ENCODE peak calls at places on chromosomes 11 and 22, in ten cellular contexts. One of them, this sample, is unnamed.
A peak's percentile ranks its signal among the peaks of the same experiment; 100 is the strongest.

GRCh38 chr11:2483426-2483825 is 38.6 kb downstream of the KCNQ1 start:
- DNase-seq in tibial artery: no peak
- DNase-seq in BE2C: no peak
- DNase-seq in thoracic aorta: no peak
- DNase-seq in gastrocnemius medialis: no peak
- DNase-seq in dorsolateral prefrontal cortex: no peak
- DNase-seq in PC-3: no peak
- DNase-seq in fibroblast of pulmonary artery: no peak
- DNase-seq in hepatocyte: no peak
- DNase-seq in mammary epithelial cell: no peak
- DNase-seq in this sample: no peak

GRCh38 chr11:113895367-113896155 is 9.0 kb upstream of the HTR3B start:
- DNase-seq in mammary epithelial cell: no peak
- DNase-seq in dorsolateral prefrontal cortex: no peak
- DNase-seq in PC-3: peak; percentile 53
- DNase-seq in thoracic aorta: no peak
- DNase-seq in tibial artery: no peak
- DNase-seq in BE2C: peak; percentile 70
- DNase-seq in fibroblast of pulmonary artery: no peak
- DNase-seq in hepatocyte: no peak
- DNase-seq in gastrocnemius medialis: peak; percentile 26
- DNase-seq in this sample: no peak

GRCh38 chr22:25536578-25536977 is 27.9 kb upstream of the GRK3 start:
- DNase-seq in tibial artery: no peak
- DNase-seq in mammary epithelial cell: no peak
- DNase-seq in PC-3: no peak
- DNase-seq in BE2C: no peak
- DNase-seq in thoracic aorta: no peak
- DNase-seq in gastrocnemius medialis: no peak
- DNase-seq in fibroblast of pulmonary artery: peak; percentile 23
- DNase-seq in dorsolateral prefrontal cortex: no peak
- DNase-seq in hepatocyte: no peak
- DNase-seq in this sample: no peak

GRCh38 chr11:1231396-1232327 is 8.8 kb downstream of the MUC5B start:
- DNase-seq in PC-3: no peak
- DNase-seq in mammary epithelial cell: no peak
- DNase-seq in gastrocnemius medialis: no peak
- DNase-seq in BE2C: peak; percentile 9
- DNase-seq in dorsolateral prefrontal cortex: no peak
- DNase-seq in thoracic aorta: no peak
- DNase-seq in tibial artery: peak; percentile 57
- DNase-seq in hepatocyte: no peak
- DNase-seq in fibroblast of pulmonary artery: no peak
- DNase-seq in this sample: peak; percentile 41

GRCh38 chr11:113677648-113678047 is 28.5 kb downstream of the TMPRSS5 start:
- DNase-seq in gastrocnemius medialis: no peak
- DNase-seq in BE2C: no peak
- DNase-seq in thoracic aorta: no peak
- DNase-seq in PC-3: no peak
- DNase-seq in hepatocyte: no peak
- DNase-seq in dorsolateral prefrontal cortex: no peak
- DNase-seq in tibial artery: no peak
- DNase-seq in fibroblast of pulmonary artery: no peak
- DNase-seq in mammary epithelial cell: no peak
- DNase-seq in this sample: no peak

GRCh38 chr11:110903830-110904229 is 191.6 kb upstream of the ARHGAP20 start:
- DNase-seq in BE2C: no peak
- DNase-seq in gastrocnemius medialis: no peak
- DNase-seq in thoracic aorta: no peak
- DNase-seq in mammary epithelial cell: no peak
- DNase-seq in tibial artery: no peak
- DNase-seq in dorsolateral prefrontal cortex: no peak
- DNase-seq in hepatocyte: peak; percentile 24
- DNase-seq in PC-3: peak; percentile 15
- DNase-seq in fibroblast of pulmonary artery: no peak
- DNase-seq in this sample: no peak

GRCh38 chr22:42243802-42244060 is 26.7 kb downstream of the TCF20 start:
- DNase-seq in dorsolateral prefrontal cortex: no peak
- DNase-seq in PC-3: no peak
- DNase-seq in fibroblast of pulmonary artery: no peak
- DNase-seq in tibial artery: no peak
- DNase-seq in thoracic aorta: no peak
- DNase-seq in mammary epithelial cell: no peak
- DNase-seq in BE2C: no peak
- DNase-seq in hepatocyte: no peak
- DNase-seq in gastrocnemius medialis: no peak
- DNase-seq in this sample: no peak

GRCh38 chr22:48382197-48382596 is 1445.5 kb downstream of the BRD1 start:
- DNase-seq in tibial artery: peak; percentile 43
- DNase-seq in mammary epithelial cell: no peak
- DNase-seq in hepatocyte: no peak
- DNase-seq in dorsolateral prefrontal cortex: no peak
- DNase-seq in gastrocnemius medialis: no peak
- DNase-seq in thoracic aorta: no peak
- DNase-seq in fibroblast of pulmonary artery: no peak
- DNase-seq in BE2C: no peak
- DNase-seq in PC-3: no peak
- DNase-seq in this sample: no peak

GRCh38 chr11:94518300-94518699 is 6.0 kb downstream of the C11orf97 start:
- DNase-seq in PC-3: no peak
- DNase-seq in gastrocnemius medialis: no peak
- DNase-seq in tibial artery: no peak
- DNase-seq in hepatocyte: no peak
- DNase-seq in BE2C: no peak
- DNase-seq in dorsolateral prefrontal cortex: no peak
- DNase-seq in mammary epithelial cell: no peak
- DNase-seq in thoracic aorta: no peak
- DNase-seq in fibroblast of pulmonary artery: no peak
- DNase-seq in this sample: no peak

GRCh38 chr11:94519478-94520084 is 7.3 kb downstream of the C11orf97 start:
- DNase-seq in gastrocnemius medialis: no peak
- DNase-seq in mammary epithelial cell: no peak
- DNase-seq in hepatocyte: peak; percentile 52
- DNase-seq in PC-3: peak; percentile 76
- DNase-seq in tibial artery: no peak
- DNase-seq in BE2C: no peak
- DNase-seq in thoracic aorta: no peak
- DNase-seq in dorsolateral prefrontal cortex: no peak
- DNase-seq in fibroblast of pulmonary artery: peak; percentile 59
- DNase-seq in this sample: no peak

GRCh38 chr11:94525933-94526332 is 13.7 kb downstream of the C11orf97 start:
- DNase-seq in fibroblast of pulmonary artery: peak; percentile 86
- DNase-seq in thoracic aorta: peak; percentile 11
- DNase-seq in tibial artery: no peak
- DNase-seq in dorsolateral prefrontal cortex: no peak
- DNase-seq in gastrocnemius medialis: no peak
- DNase-seq in mammary epithelial cell: peak; percentile 54
- DNase-seq in hepatocyte: peak; percentile 57
- DNase-seq in PC-3: peak; percentile 48
- DNase-seq in BE2C: no peak
- DNase-seq in this sample: peak; percentile 62

GRCh38 chr11:94524293-94524692 is 12.0 kb downstream of the C11orf97 start:
- DNase-seq in fibroblast of pulmonary artery: no peak
- DNase-seq in BE2C: no peak
- DNase-seq in PC-3: no peak
- DNase-seq in thoracic aorta: no peak
- DNase-seq in gastrocnemius medialis: no peak
- DNase-seq in hepatocyte: no peak
- DNase-seq in tibial artery: no peak
- DNase-seq in mammary epithelial cell: peak; percentile 34
- DNase-seq in dorsolateral prefrontal cortex: no peak
- DNase-seq in this sample: no peak

GRCh38 chr11:94521684-94522083 is 9.4 kb downstream of the C11orf97 start:
- DNase-seq in PC-3: peak; percentile 56
- DNase-seq in thoracic aorta: no peak
- DNase-seq in mammary epithelial cell: no peak
- DNase-seq in fibroblast of pulmonary artery: peak; percentile 37
- DNase-seq in gastrocnemius medialis: no peak
- DNase-seq in BE2C: no peak
- DNase-seq in hepatocyte: no peak
- DNase-seq in dorsolateral prefrontal cortex: no peak
- DNase-seq in tibial artery: no peak
- DNase-seq in this sample: no peak
- TF ChIP-seq CTCF in PC-3: peak; percentile 76
- TF ChIP-seq CTCF in thoracic aorta: peak; percentile 46
- TF ChIP-seq CTCF in mammary epithelial cell: peak; percentile 50
- TF ChIP-seq CTCF in fibroblast of pulmonary artery: peak; percentile 57
- TF ChIP-seq CTCF in gastrocnemius medialis: peak; percentile 13
- TF ChIP-seq CTCF in BE2C: peak; percentile 68
- TF ChIP-seq CTCF in hepatocyte: peak; percentile 33
- TF ChIP-seq CTCF in dorsolateral prefrontal cortex: peak; percentile 8
- TF ChIP-seq CTCF in tibial artery: peak; percentile 12
- TF ChIP-seq CTCF in this sample: peak; percentile 61

GRCh38 chr11:61734767-61735166 is 17.7 kb upstream of the MYRF start:
- DNase-seq in PC-3: no peak
- DNase-seq in thoracic aorta: no peak
- DNase-seq in gastrocnemius medialis: no peak
- DNase-seq in hepatocyte: no peak
- DNase-seq in dorsolateral prefrontal cortex: no peak
- DNase-seq in mammary epithelial cell: no peak
- DNase-seq in BE2C: no peak
- DNase-seq in fibroblast of pulmonary artery: no peak
- DNase-seq in tibial artery: no peak
- DNase-seq in this sample: no peak

GRCh38 chr11:61735391-61735790 is 17.0 kb upstream of the MYRF start:
- DNase-seq in tibial artery: no peak
- DNase-seq in mammary epithelial cell: no peak
- DNase-seq in gastrocnemius medialis: no peak
- DNase-seq in dorsolateral prefrontal cortex: no peak
- DNase-seq in fibroblast of pulmonary artery: no peak
- DNase-seq in BE2C: no peak
- DNase-seq in thoracic aorta: no peak
- DNase-seq in PC-3: no peak
- DNase-seq in hepatocyte: no peak
- DNase-seq in this sample: no peak

GRCh38 chr11:61737131-61737530 is 15.3 kb upstream of the MYRF start:
- DNase-seq in dorsolateral prefrontal cortex: no peak
- DNase-seq in thoracic aorta: no peak
- DNase-seq in tibial artery: no peak
- DNase-seq in gastrocnemius medialis: no peak
- DNase-seq in BE2C: no peak
- DNase-seq in mammary epithelial cell: no peak
- DNase-seq in fibroblast of pulmonary artery: no peak
- DNase-seq in hepatocyte: no peak
- DNase-seq in PC-3: no peak
- DNase-seq in this sample: no peak

GRCh38 chr11:61737636-61738386 is 14.6 kb upstream of the MYRF start:
- DNase-seq in fibroblast of pulmonary artery: no peak
- DNase-seq in thoracic aorta: no peak
- DNase-seq in PC-3: no peak
- DNase-seq in tibial artery: no peak
- DNase-seq in gastrocnemius medialis: no peak
- DNase-seq in dorsolateral prefrontal cortex: no peak
- DNase-seq in BE2C: no peak
- DNase-seq in hepatocyte: no peak
- DNase-seq in mammary epithelial cell: no peak
- DNase-seq in this sample: no peak

DNA sequence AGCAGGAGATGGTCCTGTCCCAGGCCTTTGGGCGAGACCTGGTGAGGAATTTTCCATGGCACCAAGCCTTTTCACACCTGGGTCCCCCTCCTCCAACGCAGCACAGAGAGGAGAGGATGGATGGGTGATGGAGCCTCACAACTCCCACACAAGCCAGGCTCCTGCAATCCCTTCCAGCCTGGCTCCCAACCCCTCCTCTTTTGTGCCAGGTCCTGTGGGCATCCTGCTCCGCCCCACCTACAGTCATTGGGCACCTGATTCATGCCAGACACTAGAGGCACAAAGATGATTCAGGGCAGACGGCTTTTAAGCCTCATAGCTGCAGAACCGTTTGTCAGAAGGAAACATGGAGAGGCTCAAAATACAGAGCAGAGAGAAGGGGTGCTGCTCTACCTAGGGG is 16.1 kb upstream of the MYRF start:
- DNase-seq in hepatocyte: no peak
- DNase-seq in gastrocnemius medialis: no peak
- DNase-seq in fibroblast of pulmonary artery: no peak
- DNase-seq in PC-3: peak; percentile 56
- DNase-seq in thoracic aorta: no peak
- DNase-seq in mammary epithelial cell: peak; percentile 41
- DNase-seq in BE2C: no peak
- DNase-seq in tibial artery: no peak
- DNase-seq in dorsolateral prefrontal cortex: no peak
- DNase-seq in this sample: no peak
- TF ChIP-seq CTCF in hepatocyte: no peak
- TF ChIP-seq CTCF in gastrocnemius medialis: no peak
- TF ChIP-seq CTCF in fibroblast of pulmonary artery: no peak
- TF ChIP-seq CTCF in PC-3: no peak
- TF ChIP-seq CTCF in thoracic aorta: no peak
- TF ChIP-seq CTCF in mammary epithelial cell: no peak
- TF ChIP-seq CTCF in BE2C: no peak
- TF ChIP-seq CTCF in tibial artery: no peak
- TF ChIP-seq CTCF in dorsolateral prefrontal cortex: no peak
- TF ChIP-seq CTCF in this sample: no peak

DNA sequence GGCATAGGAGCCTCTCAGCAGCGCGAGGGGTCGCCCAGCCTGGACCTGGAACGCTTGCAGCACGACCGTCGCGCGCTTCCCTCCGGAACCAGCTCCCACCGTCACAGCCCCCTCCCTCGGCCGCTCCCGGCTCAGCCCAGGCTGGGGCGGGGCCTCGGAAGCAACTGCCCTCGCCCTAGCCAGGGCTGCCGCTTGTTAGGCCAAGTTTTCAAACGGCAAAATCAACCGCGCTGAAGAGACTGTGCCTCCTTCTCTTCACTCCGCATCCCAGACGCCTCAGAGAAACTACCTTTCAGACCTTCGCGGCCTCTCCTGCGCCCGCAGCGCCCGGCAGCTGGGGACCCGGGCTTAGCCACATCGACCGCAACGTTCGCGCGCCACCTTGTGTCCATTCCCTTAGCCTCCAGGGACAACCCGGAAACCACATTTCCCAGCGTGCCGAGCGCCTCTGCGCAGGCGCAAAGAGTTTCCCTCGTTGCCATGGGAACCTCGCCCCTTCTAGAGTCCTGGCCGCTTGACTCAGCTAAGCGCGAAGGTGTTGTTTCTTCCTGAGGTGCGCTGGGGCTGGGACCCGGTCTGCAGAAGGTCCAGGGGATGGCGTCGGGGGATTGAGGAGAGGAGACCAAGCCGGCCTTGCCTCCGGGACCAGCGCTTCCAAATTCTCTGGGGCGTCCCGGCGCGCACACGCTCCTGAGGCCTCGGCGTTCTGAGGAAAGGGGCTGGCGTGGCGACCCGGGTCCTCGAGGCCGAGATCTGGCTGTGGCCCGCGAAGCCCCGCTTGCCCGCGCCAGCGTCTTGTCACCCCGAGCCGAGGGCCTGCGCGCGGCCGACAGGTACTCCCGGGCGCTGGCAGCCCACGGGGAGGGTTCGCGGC is 14.3 kb downstream of the SSH3 start:
- DNase-seq in gastrocnemius medialis: peak; percentile 93
- DNase-seq in thoracic aorta: peak; percentile 85
- DNase-seq in PC-3: peak; percentile 100
- DNase-seq in dorsolateral prefrontal cortex: peak; percentile 98
- DNase-seq in tibial artery: peak; percentile 97
- DNase-seq in fibroblast of pulmonary artery: peak; percentile 95
- DNase-seq in mammary epithelial cell: peak; percentile 94
- DNase-seq in BE2C: peak; percentile 98
- DNase-seq in hepatocyte: peak; percentile 98
- DNase-seq in this sample: peak; percentile 93
- TF ChIP-seq CTCF in gastrocnemius medialis: peak; percentile 97
- TF ChIP-seq CTCF in thoracic aorta: peak; percentile 87
- TF ChIP-seq CTCF in PC-3: peak; percentile 96
- TF ChIP-seq CTCF in dorsolateral prefrontal cortex: peak; percentile 96
- TF ChIP-seq CTCF in tibial artery: peak; percentile 91
- TF ChIP-seq CTCF in fibroblast of pulmonary artery: peak; percentile 80
- TF ChIP-seq CTCF in mammary epithelial cell: peak; percentile 94
- TF ChIP-seq CTCF in BE2C: peak; percentile 92
- TF ChIP-seq CTCF in hepatocyte: peak; percentile 96
- TF ChIP-seq CTCF in this sample: peak; percentile 88

GRCh38 chr22:20227363-20227762 is 40.8 kb downstream of the RTN4R start:
- DNase-seq in PC-3: no peak
- DNase-seq in fibroblast of pulmonary artery: no peak
- DNase-seq in gastrocnemius medialis: no peak
- DNase-seq in hepatocyte: no peak
- DNase-seq in mammary epithelial cell: no peak
- DNase-seq in tibial artery: no peak
- DNase-seq in thoracic aorta: no peak
- DNase-seq in BE2C: no peak
- DNase-seq in dorsolateral prefrontal cortex: no peak
- DNase-seq in this sample: no peak

GRCh38 chr22:20226077-20226716 is 41.9 kb downstream of the RTN4R start:
- DNase-seq in fibroblast of pulmonary artery: no peak
- DNase-seq in tibial artery: no peak
- DNase-seq in PC-3: no peak
- DNase-seq in hepatocyte: no peak
- DNase-seq in thoracic aorta: no peak
- DNase-seq in dorsolateral prefrontal cortex: no peak
- DNase-seq in gastrocnemius medialis: no peak
- DNase-seq in mammary epithelial cell: no peak
- DNase-seq in BE2C: no peak
- DNase-seq in this sample: no peak

GRCh38 chr22:20225693-20225966 is 42.5 kb downstream of the RTN4R start:
- DNase-seq in fibroblast of pulmonary artery: no peak
- DNase-seq in hepatocyte: no peak
- DNase-seq in gastrocnemius medialis: no peak
- DNase-seq in mammary epithelial cell: no peak
- DNase-seq in tibial artery: no peak
- DNase-seq in dorsolateral prefrontal cortex: no peak
- DNase-seq in BE2C: no peak
- DNase-seq in thoracic aorta: no peak
- DNase-seq in PC-3: no peak
- DNase-seq in this sample: no peak

GRCh38 chr22:20228055-20228938 is 39.8 kb downstream of the RTN4R start:
- DNase-seq in tibial artery: peak; percentile 83
- DNase-seq in gastrocnemius medialis: no peak
- DNase-seq in thoracic aorta: no peak
- DNase-seq in dorsolateral prefrontal cortex: no peak
- DNase-seq in BE2C: no peak
- DNase-seq in hepatocyte: no peak
- DNase-seq in mammary epithelial cell: no peak
- DNase-seq in PC-3: no peak
- DNase-seq in fibroblast of pulmonary artery: no peak
- DNase-seq in this sample: no peak

GRCh38 chr22:20226760-20227350 is 41.3 kb downstream of the RTN4R start:
- DNase-seq in PC-3: no peak
- DNase-seq in BE2C: no peak
- DNase-seq in dorsolateral prefrontal cortex: no peak
- DNase-seq in tibial artery: no peak
- DNase-seq in fibroblast of pulmonary artery: no peak
- DNase-seq in hepatocyte: no peak
- DNase-seq in mammary epithelial cell: no peak
- DNase-seq in gastrocnemius medialis: no peak
- DNase-seq in thoracic aorta: no peak
- DNase-seq in this sample: no peak
- TF ChIP-seq CTCF in PC-3: no peak
- TF ChIP-seq CTCF in BE2C: no peak
- TF ChIP-seq CTCF in dorsolateral prefrontal cortex: no peak
- TF ChIP-seq CTCF in tibial artery: no peak
- TF ChIP-seq CTCF in fibroblast of pulmonary artery: no peak
- TF ChIP-seq CTCF in hepatocyte: no peak
- TF ChIP-seq CTCF in mammary epithelial cell: no peak
- TF ChIP-seq CTCF in gastrocnemius medialis: no peak
- TF ChIP-seq CTCF in thoracic aorta: no peak
- TF ChIP-seq CTCF in this sample: no peak

This sample was measured in CD14-positive monocyte.